ENCODE peak calls at places on chromosomes 2 and 18, in five cellular contexts. One of them, this sample, is unnamed.

GRCh38 chr2:157492189-157492773 is 48.4 kb upstream of the CYTIP start:
- DNase-seq in activated T-cell treated with anti-CD3 and anti-CD28 coated beads, Interleukin-2, amount 50 U/mL, for 72 hours: peak; percentile 73
- DNase-seq in OCI-M1: peak; percentile 81
- DNase-seq in GM20000: peak; percentile 63
- DNase-seq in BE2C: peak; percentile 42
- DNase-seq in this sample: peak; percentile 71

GRCh38 chr18:79409313-79409712 is 13.6 kb downstream of the NFATC1 start:
- DNase-seq in activated T-cell treated with anti-CD3 and anti-CD28 coated beads, Interleukin-2, amount 50 U/mL, for 72 hours: no peak
- DNase-seq in OCI-M1: no peak
- DNase-seq in GM20000: no peak
- DNase-seq in BE2C: no peak
- DNase-seq in this sample: no peak

GRCh38 chr2:9163306-9164111 is 43.1 kb upstream of the ASAP2 start:
- DNase-seq in activated T-cell treated with anti-CD3 and anti-CD28 coated beads, Interleukin-2, amount 50 U/mL, for 72 hours: no peak
- DNase-seq in OCI-M1: no peak
- DNase-seq in GM20000: no peak
- DNase-seq in BE2C: no peak
- DNase-seq in this sample: peak; percentile 42

GRCh38 chr2:121375621-121376159 is 90.7 kb upstream of the TFCP2L1 start:
- DNase-seq in activated T-cell treated with anti-CD3 and anti-CD28 coated beads, Interleukin-2, amount 50 U/mL, for 72 hours: no peak
- DNase-seq in OCI-M1: no peak
- DNase-seq in GM20000: no peak
- DNase-seq in BE2C: no peak
- DNase-seq in this sample: no peak

GRCh38 chr2:20457027-20457426 is 10.2 kb downstream of the RHOB start:
- DNase-seq in activated T-cell treated with anti-CD3 and anti-CD28 coated beads, Interleukin-2, amount 50 U/mL, for 72 hours: peak; percentile 21
- DNase-seq in OCI-M1: peak; percentile 15
- DNase-seq in GM20000: peak; percentile 29
- DNase-seq in BE2C: no peak
- DNase-seq in this sample: peak; percentile 54

GRCh38 chr2:23447405-23447804 is 62.4 kb downstream of the KLHL29 start:
- DNase-seq in activated T-cell treated with anti-CD3 and anti-CD28 coated beads, Interleukin-2, amount 50 U/mL, for 72 hours: no peak
- DNase-seq in OCI-M1: no peak
- DNase-seq in GM20000: no peak
- DNase-seq in BE2C: no peak
- DNase-seq in this sample: no peak

GRCh38 chr18:34738173-34738894 is 28.2 kb downstream of the DTNA start:
- DNase-seq in activated T-cell treated with anti-CD3 and anti-CD28 coated beads, Interleukin-2, amount 50 U/mL, for 72 hours: no peak
- DNase-seq in OCI-M1: no peak
- DNase-seq in GM20000: no peak
- DNase-seq in BE2C: no peak
- DNase-seq in this sample: peak; percentile 66

GRCh38 chr2:165474621-165475269 is 5.2 kb downstream of the CSRNP3 start:
- DNase-seq in activated T-cell treated with anti-CD3 and anti-CD28 coated beads, Interleukin-2, amount 50 U/mL, for 72 hours: no peak
- DNase-seq in OCI-M1: no peak
- DNase-seq in GM20000: no peak
- DNase-seq in BE2C: no peak
- DNase-seq in this sample: no peak

GRCh38 chr2:66301073-66301766 is 133.7 kb upstream of the MEIS1 start:
- DNase-seq in activated T-cell treated with anti-CD3 and anti-CD28 coated beads, Interleukin-2, amount 50 U/mL, for 72 hours: no peak
- DNase-seq in OCI-M1: no peak
- DNase-seq in GM20000: no peak
- DNase-seq in BE2C: no peak
- DNase-seq in this sample: no peak

GRCh38 chr18:49285627-49286026 is 174.8 kb downstream of the DYM start:
- DNase-seq in activated T-cell treated with anti-CD3 and anti-CD28 coated beads, Interleukin-2, amount 50 U/mL, for 72 hours: no peak
- DNase-seq in OCI-M1: no peak
- DNase-seq in GM20000: no peak
- DNase-seq in BE2C: no peak
- DNase-seq in this sample: no peak